ENCODE peak calls at places on chromosomes 3 and 15, in four cellular contexts. O, Y, N and T are unnamed samples.

GRCh38 chr3:60708191-60708975 is 542.9 kb downstream of the FHIT start:
- DNase-seq in O (no peak), Y (no peak), N (no peak), T (no peak)

GRCh38 chr3:18423401-18424212 is 1.5 kb downstream of the SATB1 start:
- DNase-seq in O (no peak), Y (peak), N (peak), T (peak)

GRCh38 chr3:54950391-54951003 is 22.6 kb upstream of the LRTM1 start:
- DNase-seq in O (no peak), Y (no peak), N (no peak), T (no peak)

GRCh38 chr15:42836251-42836650 is 84.3 kb downstream of the TTBK2 start:
- DNase-seq in O (no peak), Y (no peak), N (no peak), T (no peak)

GRCh38 chr3:108528459-108529231 is 18.2 kb upstream of the MYH15 start:
- DNase-seq in O (no peak), Y (peak), N (no peak), T (no peak)

GRCh38 chr3:171446801-171447578 is 13.2 kb downstream of the TNIK start:
- DNase-seq in O (no peak), Y (no peak), N (no peak), T (no peak)

GRCh38 chr3:34351857-34352545 is 553.6 kb downstream of the PDCD6IP start:
- DNase-seq in O (no peak), Y (no peak), N (no peak), T (no peak)

GRCh38 chr3:15097889-15098288 is 1.1 kb downstream of the RBSN start:
- DNase-seq in O (no peak), Y (no peak), N (no peak), T (peak)

GRCh38 chr15:23565395-23566069 is at the start of gene MKRN3:
- DNase-seq in O (no peak), Y (no peak), N (no peak), T (no peak)

GRCh38 chr3:169771651-169772529 is 1.3 kb upstream of the MYNN start:
- DNase-seq in O (peak), Y (no peak), N (peak), T (peak)

GRCh38 chr3:59189561-59190338 is 139.9 kb upstream of the CFAP20DC start:
- DNase-seq in O (no peak), Y (no peak), N (no peak), T (no peak)

GRCh38 chr3:150483226-150483625 is 63.1 kb downstream of the SERP1 start:
- DNase-seq in O (no peak), Y (no peak), N (no peak), T (no peak)

GRCh38 chr3:72907131-72907697 is 19.4 kb downstream of the GXYLT2 start:
- DNase-seq in O (no peak), Y (no peak), N (no peak), T (no peak)

GRCh38 chr15:92391640-92392039 is 2.0 kb upstream of the ST8SIA2 start:
- DNase-seq in O (no peak), Y (peak), N (peak), T (no peak)

GRCh38 chr3:114378760-114379159 is 84.9 kb downstream of the TIGIT start:
- DNase-seq in O (no peak), Y (peak), N (no peak), T (peak)

GRCh38 chr15:35669457-35670045 is 123.6 kb upstream of the DPH6 start:
- DNase-seq in O (no peak), Y (no peak), N (no peak), T (no peak)

GRCh38 chr15:82197734-82198594 is 64.6 kb downstream of the EFL1 start:
- DNase-seq in O (peak), Y (peak), N (peak), T (peak)

GRCh38 chr3:42839616-42840015 is 30.4 kb downstream of the ACKR2 start:
- DNase-seq in O (peak), Y (peak), N (peak), T (peak)

GRCh38 chr3:88262527-88262926 is 112.8 kb downstream of the C3orf38 start:
- DNase-seq in O (no peak), Y (no peak), N (no peak), T (no peak)

GRCh38 chr3:153166206-153166605 is 4.2 kb downstream of the RAP2B start:
- DNase-seq in O (peak), Y (no peak), N (no peak), T (no peak)

GRCh38 chr3:49005298-49005680 is 1.9 kb upstream of the WDR6 start:
- DNase-seq in O (no peak), Y (no peak), N (no peak), T (no peak)

GRCh38 chr15:69958494-69959134 is 139.1 kb downstream of the TLE3 start:
- DNase-seq in O (no peak), Y (no peak), N (peak), T (no peak)

GRCh38 chr3:45760878-45761711 is 35.2 kb downstream of the SLC6A20 start:
- DNase-seq in O (peak), Y (peak), N (peak), T (peak)

GRCh38 chr3:8879347-8879944 is 83.8 kb downstream of the RAD18 start:
- DNase-seq in O (no peak), Y (no peak), N (no peak), T (no peak)

GRCh38 chr15:93897377-93897776 is 334.0 kb upstream of the MCTP2 start:
- DNase-seq in O (no peak), Y (no peak), N (no peak), T (no peak)

GRCh38 chr15:83108266-83109219 is 1.1 kb downstream of the TM6SF1 start:
- DNase-seq in O (no peak), Y (peak), N (peak), T (peak)

GRCh38 chr3:20511863-20512262 is 325.9 kb upstream of the SGO1 start:
- DNase-seq in O (no peak), Y (peak), N (peak), T (peak)

GRCh38 chr3:23728651-23729117 is 77.1 kb upstream of the UBE2E1 start:
- DNase-seq in O (no peak), Y (no peak), N (no peak), T (no peak)

GRCh38 chr3:146542179-146542578 is 2.2 kb downstream of the PLSCR1 start:
- DNase-seq in O (no peak), Y (no peak), N (no peak), T (no peak)

GRCh38 chr15:59847925-59848415 is 156.1 kb upstream of the FOXB1 start:
- DNase-seq in O (no peak), Y (no peak), N (no peak), T (no peak)

GRCh38 chr3:122060044-122060694 is 5.0 kb downstream of the CD86 start:
- DNase-seq in O (no peak), Y (no peak), N (no peak), T (no peak)

GRCh38 chr3:127541320-127541719 is 49.2 kb downstream of the TPRA1 start:
- DNase-seq in O (no peak), Y (no peak), N (no peak), T (no peak)